ENCODE peak calls at places on chromosomes 5 and 9, in ten cellular contexts. One of them, this sample, is unnamed.

GRCh38 chr5:137209232-137209810 is 289.8 kb downstream of the SPOCK1 start:
- DNase-seq in kidney tubule cell: no peak
- DNase-seq in EL: no peak
- DNase-seq in activated CD8-positive, alpha-beta memory T cell treated with anti-CD3 and anti-CD28 coated beads, Interleukin-2, amount 50 U/mL, for 48 hours: no peak
- DNase-seq in fibroblast of pulmonary artery: no peak
- DNase-seq in SHP77: no peak
- DNase-seq in lung microvascular endothelial cell: no peak
- DNase-seq in T47D: no peak
- DNase-seq in ELR: no peak
- DNase-seq in RCC 7860: no peak
- DNase-seq in this sample: no peak

GRCh38 chr5:76137887-76138542 is 54.8 kb downstream of the SV2C start:
- DNase-seq in EL: no peak
- DNase-seq in ELR: no peak
- DNase-seq in SHP77: no peak
- DNase-seq in activated CD8-positive, alpha-beta memory T cell treated with anti-CD3 and anti-CD28 coated beads, Interleukin-2, amount 50 U/mL, for 48 hours: no peak
- DNase-seq in RCC 7860: no peak
- DNase-seq in fibroblast of pulmonary artery: no peak
- DNase-seq in lung microvascular endothelial cell: no peak
- DNase-seq in T47D: no peak
- DNase-seq in kidney tubule cell: no peak
- DNase-seq in this sample: no peak

GRCh38 chr5:122999947-123000563 is 36.5 kb downstream of the PPIC start:
- DNase-seq in kidney tubule cell: peak
- DNase-seq in SHP77: peak
- DNase-seq in T47D: peak
- DNase-seq in activated CD8-positive, alpha-beta memory T cell treated with anti-CD3 and anti-CD28 coated beads, Interleukin-2, amount 50 U/mL, for 48 hours: peak
- DNase-seq in fibroblast of pulmonary artery: peak
- DNase-seq in RCC 7860: no peak
- DNase-seq in ELR: peak
- DNase-seq in lung microvascular endothelial cell: peak
- DNase-seq in EL: peak
- DNase-seq in this sample: no peak

GRCh38 chr5:126339215-126339805 is 83.9 kb upstream of the GRAMD2B start:
- DNase-seq in ELR: peak
- DNase-seq in SHP77: peak
- DNase-seq in fibroblast of pulmonary artery: peak
- DNase-seq in T47D: peak
- DNase-seq in lung microvascular endothelial cell: peak
- DNase-seq in activated CD8-positive, alpha-beta memory T cell treated with anti-CD3 and anti-CD28 coated beads, Interleukin-2, amount 50 U/mL, for 48 hours: no peak
- DNase-seq in EL: peak
- DNase-seq in kidney tubule cell: peak
- DNase-seq in RCC 7860: peak
- DNase-seq in this sample: peak

GRCh38 chr9:130642926-130643325 is 21.5 kb upstream of the PRDM12 start:
- DNase-seq in SHP77: no peak
- DNase-seq in EL: no peak
- DNase-seq in ELR: no peak
- DNase-seq in kidney tubule cell: no peak
- DNase-seq in RCC 7860: no peak
- DNase-seq in lung microvascular endothelial cell: no peak
- DNase-seq in activated CD8-positive, alpha-beta memory T cell treated with anti-CD3 and anti-CD28 coated beads, Interleukin-2, amount 50 U/mL, for 48 hours: no peak
- DNase-seq in T47D: no peak
- DNase-seq in fibroblast of pulmonary artery: no peak
- DNase-seq in this sample: no peak

GRCh38 chr9:116653580-116654355 is 33.3 kb upstream of the TRIM32 start:
- DNase-seq in activated CD8-positive, alpha-beta memory T cell treated with anti-CD3 and anti-CD28 coated beads, Interleukin-2, amount 50 U/mL, for 48 hours: no peak
- DNase-seq in ELR: no peak
- DNase-seq in SHP77: no peak
- DNase-seq in T47D: no peak
- DNase-seq in EL: no peak
- DNase-seq in kidney tubule cell: no peak
- DNase-seq in lung microvascular endothelial cell: no peak
- DNase-seq in fibroblast of pulmonary artery: no peak
- DNase-seq in RCC 7860: no peak
- DNase-seq in this sample: no peak

GRCh38 chr9:125391704-125392103 is 130.1 kb downstream of the GAPVD1 start:
- DNase-seq in fibroblast of pulmonary artery: no peak
- DNase-seq in activated CD8-positive, alpha-beta memory T cell treated with anti-CD3 and anti-CD28 coated beads, Interleukin-2, amount 50 U/mL, for 48 hours: no peak
- DNase-seq in T47D: no peak
- DNase-seq in EL: no peak
- DNase-seq in lung microvascular endothelial cell: no peak
- DNase-seq in kidney tubule cell: no peak
- DNase-seq in RCC 7860: no peak
- DNase-seq in ELR: peak
- DNase-seq in SHP77: no peak
- DNase-seq in this sample: no peak

GRCh38 chr5:172178301-172179031 is 9.6 kb downstream of the STK10 start:
- DNase-seq in activated CD8-positive, alpha-beta memory T cell treated with anti-CD3 and anti-CD28 coated beads, Interleukin-2, amount 50 U/mL, for 48 hours: no peak
- DNase-seq in lung microvascular endothelial cell: no peak
- DNase-seq in ELR: no peak
- DNase-seq in SHP77: no peak
- DNase-seq in T47D: no peak
- DNase-seq in RCC 7860: no peak
- DNase-seq in EL: no peak
- DNase-seq in fibroblast of pulmonary artery: no peak
- DNase-seq in kidney tubule cell: no peak
- DNase-seq in this sample: no peak

GRCh38 chr9:137185921-137186320 is 2.4 kb downstream of the ANAPC2 start:
- DNase-seq in lung microvascular endothelial cell: no peak
- DNase-seq in fibroblast of pulmonary artery: no peak
- DNase-seq in RCC 7860: no peak
- DNase-seq in kidney tubule cell: no peak
- DNase-seq in activated CD8-positive, alpha-beta memory T cell treated with anti-CD3 and anti-CD28 coated beads, Interleukin-2, amount 50 U/mL, for 48 hours: no peak
- DNase-seq in EL: no peak
- DNase-seq in SHP77: no peak
- DNase-seq in ELR: no peak
- DNase-seq in T47D: no peak
- DNase-seq in this sample: no peak

GRCh38 chr5:143679777-143680176 is 132.2 kb upstream of the HMHB1 start:
- DNase-seq in RCC 7860: peak
- DNase-seq in activated CD8-positive, alpha-beta memory T cell treated with anti-CD3 and anti-CD28 coated beads, Interleukin-2, amount 50 U/mL, for 48 hours: no peak
- DNase-seq in kidney tubule cell: peak
- DNase-seq in EL: peak
- DNase-seq in ELR: peak
- DNase-seq in SHP77: peak
- DNase-seq in fibroblast of pulmonary artery: peak
- DNase-seq in lung microvascular endothelial cell: no peak
- DNase-seq in T47D: peak
- DNase-seq in this sample: no peak

GRCh38 chr5:66118294-66118693 is 25.8 kb upstream of the SREK1 start:
- DNase-seq in RCC 7860: no peak
- DNase-seq in fibroblast of pulmonary artery: no peak
- DNase-seq in lung microvascular endothelial cell: no peak
- DNase-seq in ELR: no peak
- DNase-seq in T47D: no peak
- DNase-seq in SHP77: no peak
- DNase-seq in activated CD8-positive, alpha-beta memory T cell treated with anti-CD3 and anti-CD28 coated beads, Interleukin-2, amount 50 U/mL, for 48 hours: no peak
- DNase-seq in EL: no peak
- DNase-seq in kidney tubule cell: no peak
- DNase-seq in this sample: no peak

GRCh38 chr5:41707853-41708603 is 162.2 kb downstream of the OXCT1 start:
- DNase-seq in lung microvascular endothelial cell: peak
- DNase-seq in EL: peak
- DNase-seq in T47D: peak
- DNase-seq in SHP77: peak
- DNase-seq in fibroblast of pulmonary artery: peak
- DNase-seq in RCC 7860: peak
- DNase-seq in activated CD8-positive, alpha-beta memory T cell treated with anti-CD3 and anti-CD28 coated beads, Interleukin-2, amount 50 U/mL, for 48 hours: no peak
- DNase-seq in ELR: peak
- DNase-seq in kidney tubule cell: peak
- DNase-seq in this sample: peak

GRCh38 chr9:109382182-109382581 is 61.3 kb upstream of the EPB41L4B start:
- DNase-seq in lung microvascular endothelial cell: no peak
- DNase-seq in EL: no peak
- DNase-seq in activated CD8-positive, alpha-beta memory T cell treated with anti-CD3 and anti-CD28 coated beads, Interleukin-2, amount 50 U/mL, for 48 hours: no peak
- DNase-seq in fibroblast of pulmonary artery: no peak
- DNase-seq in kidney tubule cell: peak
- DNase-seq in SHP77: no peak
- DNase-seq in T47D: no peak
- DNase-seq in ELR: peak
- DNase-seq in RCC 7860: peak
- DNase-seq in this sample: no peak

GRCh38 chr5:174732040-174733020 is 7.9 kb downstream of the MSX2 start:
- DNase-seq in ELR: no peak
- DNase-seq in EL: no peak
- DNase-seq in activated CD8-positive, alpha-beta memory T cell treated with anti-CD3 and anti-CD28 coated beads, Interleukin-2, amount 50 U/mL, for 48 hours: no peak
- DNase-seq in kidney tubule cell: no peak
- DNase-seq in T47D: no peak
- DNase-seq in RCC 7860: no peak
- DNase-seq in fibroblast of pulmonary artery: no peak
- DNase-seq in SHP77: no peak
- DNase-seq in lung microvascular endothelial cell: no peak
- DNase-seq in this sample: no peak

GRCh38 chr9:108784998-108785397 is 70.8 kb downstream of the ACTL7B start:
- DNase-seq in kidney tubule cell: peak
- DNase-seq in fibroblast of pulmonary artery: peak
- DNase-seq in RCC 7860: no peak
- DNase-seq in T47D: no peak
- DNase-seq in SHP77: no peak
- DNase-seq in activated CD8-positive, alpha-beta memory T cell treated with anti-CD3 and anti-CD28 coated beads, Interleukin-2, amount 50 U/mL, for 48 hours: no peak
- DNase-seq in lung microvascular endothelial cell: no peak
- DNase-seq in EL: peak
- DNase-seq in ELR: no peak
- DNase-seq in this sample: peak

GRCh38 chr9:116687762-116688160 is 656 bp downstream of the TRIM32 start:
- DNase-seq in SHP77: no peak
- DNase-seq in lung microvascular endothelial cell: peak
- DNase-seq in T47D: no peak
- DNase-seq in ELR: peak
- DNase-seq in RCC 7860: no peak
- DNase-seq in kidney tubule cell: peak
- DNase-seq in activated CD8-positive, alpha-beta memory T cell treated with anti-CD3 and anti-CD28 coated beads, Interleukin-2, amount 50 U/mL, for 48 hours: no peak
- DNase-seq in EL: no peak
- DNase-seq in fibroblast of pulmonary artery: no peak
- DNase-seq in this sample: no peak

GRCh38 chr9:93064392-93065124 is 6.1 kb downstream of the SUSD3 start:
- DNase-seq in RCC 7860: peak
- DNase-seq in fibroblast of pulmonary artery: no peak
- DNase-seq in activated CD8-positive, alpha-beta memory T cell treated with anti-CD3 and anti-CD28 coated beads, Interleukin-2, amount 50 U/mL, for 48 hours: peak
- DNase-seq in ELR: no peak
- DNase-seq in EL: no peak
- DNase-seq in kidney tubule cell: peak
- DNase-seq in SHP77: peak
- DNase-seq in T47D: no peak
- DNase-seq in lung microvascular endothelial cell: no peak
- DNase-seq in this sample: no peak

GRCh38 chr5:75051217-75051751 is 1.1 kb downstream of the GCNT4 start:
- DNase-seq in ELR: no peak
- DNase-seq in RCC 7860: no peak
- DNase-seq in EL: no peak
- DNase-seq in lung microvascular endothelial cell: no peak
- DNase-seq in kidney tubule cell: no peak
- DNase-seq in activated CD8-positive, alpha-beta memory T cell treated with anti-CD3 and anti-CD28 coated beads, Interleukin-2, amount 50 U/mL, for 48 hours: peak
- DNase-seq in SHP77: no peak
- DNase-seq in fibroblast of pulmonary artery: no peak
- DNase-seq in T47D: no peak
- DNase-seq in this sample: no peak

GRCh38 chr5:179163236-179164155 is 103.3 kb downstream of the ZNF354C start:
- DNase-seq in ELR: no peak
- DNase-seq in fibroblast of pulmonary artery: no peak
- DNase-seq in EL: no peak
- DNase-seq in lung microvascular endothelial cell: no peak
- DNase-seq in T47D: no peak
- DNase-seq in activated CD8-positive, alpha-beta memory T cell treated with anti-CD3 and anti-CD28 coated beads, Interleukin-2, amount 50 U/mL, for 48 hours: no peak
- DNase-seq in kidney tubule cell: no peak
- DNase-seq in SHP77: no peak
- DNase-seq in RCC 7860: no peak
- DNase-seq in this sample: no peak

GRCh38 chr9:91758491-91758981 is 191.5 kb downstream of the ROR2 start:
- DNase-seq in SHP77: peak
- DNase-seq in kidney tubule cell: peak
- DNase-seq in ELR: peak
- DNase-seq in RCC 7860: no peak
- DNase-seq in T47D: peak
- DNase-seq in lung microvascular endothelial cell: peak
- DNase-seq in fibroblast of pulmonary artery: peak
- DNase-seq in activated CD8-positive, alpha-beta memory T cell treated with anti-CD3 and anti-CD28 coated beads, Interleukin-2, amount 50 U/mL, for 48 hours: peak
- DNase-seq in EL: peak
- DNase-seq in this sample: no peak

GRCh38 chr5:91266184-91266705 is 116.9 kb downstream of the ARRDC3 start:
- DNase-seq in activated CD8-positive, alpha-beta memory T cell treated with anti-CD3 and anti-CD28 coated beads, Interleukin-2, amount 50 U/mL, for 48 hours: no peak
- DNase-seq in lung microvascular endothelial cell: peak
- DNase-seq in SHP77: peak
- DNase-seq in kidney tubule cell: peak
- DNase-seq in EL: peak
- DNase-seq in RCC 7860: peak
- DNase-seq in fibroblast of pulmonary artery: peak
- DNase-seq in T47D: no peak
- DNase-seq in ELR: peak
- DNase-seq in this sample: no peak

GRCh38 chr5:9927106-9927505 is 297.0 kb upstream of the TAS2R1 start:
- DNase-seq in fibroblast of pulmonary artery: peak
- DNase-seq in lung microvascular endothelial cell: no peak
- DNase-seq in RCC 7860: peak
- DNase-seq in EL: peak
- DNase-seq in SHP77: no peak
- DNase-seq in T47D: no peak
- DNase-seq in kidney tubule cell: peak
- DNase-seq in ELR: peak
- DNase-seq in activated CD8-positive, alpha-beta memory T cell treated with anti-CD3 and anti-CD28 coated beads, Interleukin-2, amount 50 U/mL, for 48 hours: no peak
- DNase-seq in this sample: no peak

GRCh38 chr9:83965350-83966208 is 14.4 kb downstream of the HNRNPK start:
- DNase-seq in EL: peak
- DNase-seq in kidney tubule cell: no peak
- DNase-seq in activated CD8-positive, alpha-beta memory T cell treated with anti-CD3 and anti-CD28 coated beads, Interleukin-2, amount 50 U/mL, for 48 hours: no peak
- DNase-seq in SHP77: no peak
- DNase-seq in lung microvascular endothelial cell: no peak
- DNase-seq in RCC 7860: no peak
- DNase-seq in ELR: peak
- DNase-seq in fibroblast of pulmonary artery: peak
- DNase-seq in T47D: peak
- DNase-seq in this sample: no peak

GRCh38 chr9:125407974-125408900 is 146.6 kb downstream of the GAPVD1 start:
- DNase-seq in SHP77: peak
- DNase-seq in fibroblast of pulmonary artery: peak
- DNase-seq in T47D: peak
- DNase-seq in activated CD8-positive, alpha-beta memory T cell treated with anti-CD3 and anti-CD28 coated beads, Interleukin-2, amount 50 U/mL, for 48 hours: peak
- DNase-seq in EL: peak
- DNase-seq in kidney tubule cell: peak
- DNase-seq in RCC 7860: peak
- DNase-seq in lung microvascular endothelial cell: peak
- DNase-seq in ELR: peak
- DNase-seq in this sample: peak

GRCh38 chr9:127974769-127975261 is 6.0 kb downstream of the EEIG1 start:
- DNase-seq in fibroblast of pulmonary artery: no peak
- DNase-seq in activated CD8-positive, alpha-beta memory T cell treated with anti-CD3 and anti-CD28 coated beads, Interleukin-2, amount 50 U/mL, for 48 hours: no peak
- DNase-seq in kidney tubule cell: no peak
- DNase-seq in T47D: no peak
- DNase-seq in EL: no peak
- DNase-seq in RCC 7860: no peak
- DNase-seq in lung microvascular endothelial cell: no peak
- DNase-seq in ELR: no peak
- DNase-seq in SHP77: no peak
- DNase-seq in this sample: no peak

GRCh38 chr5:62346727-62347126 is 40.7 kb downstream of the KIF2A start:
- DNase-seq in ELR: no peak
- DNase-seq in T47D: no peak
- DNase-seq in RCC 7860: no peak
- DNase-seq in fibroblast of pulmonary artery: no peak
- DNase-seq in lung microvascular endothelial cell: no peak
- DNase-seq in kidney tubule cell: no peak
- DNase-seq in SHP77: no peak
- DNase-seq in activated CD8-positive, alpha-beta memory T cell treated with anti-CD3 and anti-CD28 coated beads, Interleukin-2, amount 50 U/mL, for 48 hours: no peak
- DNase-seq in EL: no peak
- DNase-seq in this sample: no peak

GRCh38 chr5:135234242-135235000 is 164.6 kb downstream of the MACROH2A1 start:
- DNase-seq in SHP77: no peak
- DNase-seq in fibroblast of pulmonary artery: no peak
- DNase-seq in activated CD8-positive, alpha-beta memory T cell treated with anti-CD3 and anti-CD28 coated beads, Interleukin-2, amount 50 U/mL, for 48 hours: no peak
- DNase-seq in EL: no peak
- DNase-seq in kidney tubule cell: no peak
- DNase-seq in T47D: no peak
- DNase-seq in ELR: no peak
- DNase-seq in RCC 7860: no peak
- DNase-seq in lung microvascular endothelial cell: no peak
- DNase-seq in this sample: no peak